ENCODE peak calls at places on chromosomes 13 and 19, in five cellular contexts. R is K562, H is hepatocyte, K is PC-3, V is GM23338. L is an unnamed sample.

GRCh38 chr19:45168767-45169351 is 8.1 kb upstream of the NKPD1 start:
- DNase-seq in K (no peak), H (peak; percentile 7), R (peak; percentile 81), V (no peak), L (no peak)

GRCh38 chr19:35360880-35361420 is 2.7 kb downstream of the FFAR3 start:
- DNase-seq in R (no peak), K (no peak), H (no peak), V (no peak), L (no peak)

GRCh38 chr19:34430738-34431625 is 2.8 kb downstream of the UBA2 start:
- DNase-seq in K (peak; percentile 59), R (peak; percentile 72), V (peak; percentile 83), H (peak; percentile 65), L (peak; percentile 39)

GRCh38 chr13:30585748-30586262 is 31.9 kb upstream of the USPL1 start:
- DNase-seq in R (peak; percentile 50), H (no peak), V (no peak), K (peak; percentile 89), L (no peak)

GRCh38 chr19:51365211-51366049 is 758 bp downstream of the ETFB start:
- DNase-seq in H (peak; percentile 81), V (peak; percentile 39), K (peak; percentile 60), R (peak; percentile 70), L (peak; percentile 41)

GRCh38 chr19:15010497-15011255 is 31.0 kb upstream of the SLC1A6 start:
- DNase-seq in H (no peak), R (no peak), K (no peak), V (peak; percentile 94), L (no peak)

GRCh38 chr13:36417328-36417727 is 15.0 kb upstream of the CCNA1 start:
- DNase-seq in K (no peak), V (no peak), R (no peak), H (no peak), L (no peak)

GRCh38 chr19:15264061-15264932 is 32.0 kb upstream of the EPHX3 start:
- DNase-seq in V (peak; percentile 93), R (peak; percentile 79), H (peak; percentile 86), K (peak; percentile 73), L (no peak)

GRCh38 chr19:4811328-4812131 is 20.0 kb downstream of the TICAM1 start:
- DNase-seq in R (peak; percentile 88), V (peak; percentile 75), H (peak; percentile 83), K (peak; percentile 88), L (peak; percentile 75)

GRCh38 chr19:35216833-35217707 is 11.5 kb downstream of the FAM187B start:
- DNase-seq in V (peak; percentile 60), H (peak; percentile 55), R (peak; percentile 57), K (peak; percentile 15), L (peak; percentile 49)

GRCh38 chr13:39777527-39778061 is 122.1 kb downstream of the COG6 start:
- DNase-seq in V (peak; percentile 39), R (peak; percentile 1), K (peak; percentile 86), H (peak; percentile 38), L (peak; percentile 69)

GRCh38 chr13:99782669-99783068 is 188.9 kb downstream of the ZIC5 start:
- DNase-seq in H (no peak), V (no peak), K (no peak), R (no peak), L (no peak)

GRCh38 chr13:79782541-79783216 is 301.7 kb downstream of the NDFIP2 start:
- DNase-seq in H (peak; percentile 70), R (no peak), K (no peak), V (peak; percentile 87), L (no peak)

GRCh38 chr19:14582894-14583340 is at the start of gene CLEC17A:
- DNase-seq in V (no peak), H (no peak), K (no peak), R (no peak), L (no peak)

GRCh38 chr13:41154042-41154441 is 21.4 kb upstream of the KBTBD6 start:
- DNase-seq in K (no peak), R (no peak), H (no peak), V (no peak), L (no peak)

GRCh38 chr13:105914637-105915036 is 620.8 kb downstream of the EFNB2 start:
- DNase-seq in H (no peak), R (no peak), V (no peak), K (no peak), L (no peak)

GRCh38 chr19:4052993-4053422 is 13.7 kb downstream of the ZBTB7A start:
- DNase-seq in K (peak; percentile 23), H (no peak), R (no peak), V (no peak), L (peak; percentile 46)

GRCh38 chr13:35925669-35926068 is 205.5 kb downstream of the DCLK1 start:
- DNase-seq in R (no peak), V (no peak), H (no peak), K (no peak), L (no peak)

GRCh38 chr13:113305208-113305607 is 8.2 kb downstream of the LAMP1 start:
- DNase-seq in K (no peak), R (no peak), H (no peak), V (no peak), L (peak; percentile 11)

GRCh38 chr13:79659161-79659560 is 178.2 kb downstream of the NDFIP2 start:
- DNase-seq in K (no peak), H (no peak), V (peak; percentile 10), R (no peak), L (no peak)

GRCh38 chr19:3775831-3776230 is 3.8 kb upstream of the RAX2 start:
- DNase-seq in R (no peak), K (no peak), V (no peak), H (no peak), L (no peak)

GRCh38 chr13:96637039-96637438 is 357.2 kb downstream of the OXGR1 start:
- DNase-seq in K (no peak), V (no peak), R (no peak), H (no peak), L (no peak)

GRCh38 chr13:113742445-113743120 is 16.4 kb upstream of the TMEM255B start:
- DNase-seq in H (no peak), K (peak; percentile 7), R (no peak), V (no peak), L (no peak)

GRCh38 chr19:54158812-54159351 is 639 bp downstream of the LENG1 start:
- DNase-seq in K (peak; percentile 36), R (peak; percentile 49), V (no peak), H (no peak), L (no peak)

GRCh38 chr19:29724102-29724641 is 9.1 kb upstream of the C19orf12 start:
- DNase-seq in H (peak; percentile 46), V (peak; percentile 75), K (no peak), R (no peak), L (no peak)

GRCh38 chr13:60351816-60352215 is 45.2 kb upstream of the TDRD3 start:
- DNase-seq in R (no peak), H (no peak), V (no peak), K (no peak), L (no peak)

GRCh38 chr13:87674143-87674772 is 3.1 kb downstream of the SLITRK5 start:
- DNase-seq in V (peak; percentile 48), R (no peak), H (no peak), K (no peak), L (no peak)

GRCh38 chr13:109227344-109227940 is 558.9 kb downstream of the IRS2 start:
- DNase-seq in H (no peak), V (no peak), R (no peak), K (no peak), L (no peak)

GRCh38 chr19:16970821-16971220 is 55.8 kb downstream of the CPAMD8 start:
- DNase-seq in H (no peak), R (no peak), V (peak; percentile 21), K (no peak), L (no peak)

DNA sequence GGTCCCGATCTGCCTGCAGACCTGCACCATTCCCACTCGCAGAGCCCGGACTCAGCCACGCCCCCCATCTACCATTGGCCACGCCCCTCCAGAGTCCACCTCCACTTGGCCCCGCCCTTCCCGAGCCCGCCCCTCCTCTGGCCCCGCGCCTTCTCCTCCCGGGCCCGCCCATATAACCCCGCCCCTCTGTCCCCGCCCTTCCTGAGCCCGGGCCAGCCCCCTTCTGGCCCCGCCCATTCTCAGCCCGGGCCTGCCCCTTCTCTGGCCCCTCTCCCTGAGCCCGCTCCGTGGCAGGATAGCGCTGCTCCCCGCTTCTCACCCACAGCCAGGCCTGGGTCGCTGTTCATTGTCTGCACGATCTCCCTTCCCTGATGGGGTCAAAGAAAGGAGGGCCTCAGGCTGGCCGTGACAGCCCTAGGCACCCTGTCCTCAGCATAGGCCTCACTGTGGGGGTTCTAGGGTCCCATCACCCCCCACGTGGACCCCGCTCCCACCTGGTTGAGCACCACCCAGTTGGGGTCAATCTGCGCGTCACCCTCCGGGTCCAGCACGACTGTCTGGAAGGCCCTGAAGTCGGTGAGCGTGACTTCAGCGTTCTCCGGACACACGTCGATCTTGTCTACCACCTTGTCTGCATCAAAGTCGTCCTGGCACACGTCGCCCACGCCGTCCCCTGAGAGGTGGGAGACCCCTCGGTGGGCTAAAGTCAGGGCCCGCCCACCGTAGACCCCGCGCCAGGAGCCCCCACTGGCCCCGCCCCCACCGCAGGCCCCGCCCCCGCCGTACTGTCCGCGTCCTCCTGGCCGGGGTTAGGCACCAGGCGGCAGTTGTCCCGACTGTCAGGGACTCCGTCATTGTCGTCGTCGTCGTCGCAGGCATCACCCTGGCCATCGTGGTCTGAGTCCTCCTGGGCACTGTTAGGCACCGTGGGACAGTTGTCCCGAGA is 5.7 kb downstream of the COMP start:
- DNase-seq in V (peak; percentile 95), K (peak; percentile 66), H (peak; percentile 84), R (peak; percentile 94), L (peak; percentile 78)
- H2AFZ ChIP-seq in V (peak overlapping the region; percentile 43), K (no peak overlapping the region), H (no peak overlapping the region), R (peak overlapping the region; percentile 91), L (no peak overlapping the region)

DNA sequence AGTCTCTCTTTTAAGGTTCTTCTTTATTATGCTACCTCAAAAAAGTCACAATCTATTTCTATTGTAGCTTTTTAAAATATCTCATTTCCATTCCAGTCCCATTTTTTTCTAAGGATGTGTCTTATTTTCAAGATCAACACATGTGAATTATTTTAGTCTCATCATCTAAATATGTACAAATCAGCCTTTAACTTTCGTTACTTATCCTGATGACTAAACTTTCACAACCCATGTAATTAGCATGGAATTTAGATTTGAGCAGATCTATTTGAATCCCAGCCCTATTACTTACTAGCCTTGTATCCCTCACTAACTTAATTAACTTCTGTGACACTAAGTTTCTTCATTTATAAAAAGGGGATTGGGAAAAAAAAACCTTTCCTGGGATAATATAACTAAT is 81.1 kb downstream of the UFM1 start:
- DNase-seq in R (no peak), H (no peak), K (no peak), V (no peak), L (no peak)
- TF ChIP-seq EZH2 in R (no peak), H (no peak), K (no peak), V (no peak), L (no peak)

DNA sequence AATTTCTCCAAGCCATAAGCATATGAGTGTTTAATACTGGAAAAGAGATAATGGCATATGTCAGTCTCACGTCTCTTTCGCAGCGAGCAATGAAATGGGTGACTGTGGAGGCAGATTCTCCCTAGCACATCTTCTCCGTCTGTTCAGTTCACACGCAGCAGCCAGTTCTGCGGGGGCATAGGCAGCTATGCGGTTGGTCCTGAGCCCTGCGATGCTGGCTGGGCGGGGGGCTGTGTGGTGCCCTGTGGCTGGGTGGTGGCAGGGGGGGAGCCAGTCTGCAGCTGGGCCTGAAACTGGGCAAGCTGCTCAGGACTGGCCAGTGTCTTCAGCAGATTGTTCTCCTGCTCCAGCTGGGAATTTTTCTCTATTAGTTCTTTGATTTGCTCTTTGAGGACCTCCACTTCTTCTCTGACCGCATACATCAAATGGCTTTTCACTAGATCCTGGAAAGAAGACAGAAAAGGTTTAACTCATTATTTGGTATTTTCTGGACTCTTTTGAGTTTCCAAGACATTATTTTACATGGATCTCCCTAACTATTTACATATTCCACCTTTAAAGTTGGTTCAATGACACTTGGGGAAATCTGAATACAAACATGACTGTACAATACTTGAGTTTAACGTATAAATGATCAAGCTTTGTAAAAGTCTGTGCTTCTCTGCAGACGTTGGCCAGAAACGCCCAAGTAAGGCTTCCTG is 61.0 kb downstream of the SERP2 start:
- DNase-seq in V (no peak), R (no peak), K (no peak), H (no peak), L (no peak)
- H2AFZ ChIP-seq in V (no peak overlapping the region), R (peak overlapping the region; percentile 82), K (no peak overlapping the region), H (no peak overlapping the region), L (no peak overlapping the region)

GRCh38 chr13:57629821-57630235 is 1.7 kb upstream of the PCDH17 start:
- DNase-seq in V (peak; percentile 99), R (no peak), H (peak; percentile 94), K (peak; percentile 23), L (no peak)
- TF ChIP-seq EZH2 in V (no peak), R (no peak), H (no peak), K (no peak), L (no peak)

L was measured in PC-9.